ENCODE peak calls at places on chromosomes 7 and 10, in five cellular contexts. A is left lung, N is RWPE1, B is left ventricle myocardium inferior, M is astrocyte. I is an unnamed sample.

GRCh38 chr7:129362528-129362927 is 71.7 kb upstream of the STRIP2 start:
- DNase-seq in N (no peak), A (no peak), B (no peak), M (no peak), I (no peak)

GRCh38 chr7:44175730-44176129 is 13.5 kb downstream of the GCK start:
- DNase-seq in A (no peak), M (no peak), N (no peak), B (no peak), I (no peak)

GRCh38 chr10:76453997-76454396 is 1022.6 kb downstream of the LRMDA start:
- DNase-seq in N (no peak), M (peak; percentile 46), B (no peak), A (no peak), I (no peak)

GRCh38 chr7:128777156-128778123 is 1.8 kb upstream of the OPN1SW start:
- DNase-seq in M (peak; percentile 58), A (no peak), B (no peak), N (no peak), I (no peak)

GRCh38 chr10:58384095-58384494 is 1.1 kb upstream of the TFAM start:
- DNase-seq in B (no peak), N (no peak), M (no peak), A (no peak), I (no peak)

GRCh38 chr10:24617771-24618396 is 105.8 kb downstream of the ARHGAP21 start:
- DNase-seq in M (peak; percentile 5), A (peak; percentile 54), N (peak; percentile 20), B (peak; percentile 52), I (peak; percentile 37)

GRCh38 chr7:98869001-98869373 is 827 bp downstream of the TMEM130 start:
- DNase-seq in A (no peak), M (no peak), B (no peak), N (no peak), I (no peak)

GRCh38 chr7:120738816-120739215 is 119.1 kb downstream of the TSPAN12 start:
- DNase-seq in N (no peak), M (no peak), B (no peak), A (no peak), I (no peak)

GRCh38 chr10:29947701-29948060 is 111.7 kb downstream of the JCAD start:
- DNase-seq in B (no peak), A (no peak), M (no peak), N (no peak), I (peak; percentile 31)
- TF ChIP-seq CTCF in B (peak; percentile 28), A (no peak), M (no peak), N (no peak), I (peak; percentile 7)

GRCh38 chr10:44990302-44990655 is 10.4 kb upstream of the ZNF22 start:
- DNase-seq in M (no peak), B (no peak), N (no peak), A (no peak), I (no peak)
- TF ChIP-seq CTCF in M (peak; percentile 4), B (peak; percentile 62), N (no peak), A (no peak), I (no peak)

GRCh38 chr10:19638173-19638872 is 177.9 kb upstream of the PLXDC2 start:
- DNase-seq in A (no peak), B (no peak), M (peak; percentile 93), N (peak; percentile 26), I (no peak)

GRCh38 chr10:19638873-19639233 is 177.4 kb upstream of the PLXDC2 start:
- DNase-seq in N (no peak), M (no peak), A (no peak), B (no peak), I (no peak)

DNA sequence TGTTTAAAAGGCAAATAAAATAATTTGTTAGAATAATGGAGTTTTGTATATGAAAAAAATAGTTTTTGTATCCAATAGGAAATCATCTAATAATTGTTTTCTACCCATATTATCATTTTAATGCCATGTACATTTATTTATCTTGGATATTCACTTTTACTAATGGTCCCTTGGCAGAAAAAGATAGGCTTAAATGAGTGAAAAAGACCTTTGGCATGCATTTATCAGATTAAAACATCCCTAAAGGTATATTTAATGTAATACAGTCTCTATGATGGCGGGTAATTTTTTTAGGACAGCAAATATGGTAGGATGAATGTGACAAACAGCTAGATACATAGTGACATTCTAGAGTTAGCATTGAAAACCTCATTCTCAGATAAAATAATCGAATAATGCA is 175.4 kb upstream of the PLXDC2 start:
- DNase-seq in A (no peak), B (no peak), M (no peak), N (no peak), I (no peak)
- TF ChIP-seq CTCF in A (no peak), B (no peak), M (no peak), N (no peak), I (no peak)

GRCh38 chr7:146894927-146895326 is 778.3 kb downstream of the CNTNAP2 start:
- DNase-seq in B (no peak), N (no peak), M (no peak), A (no peak), I (no peak)

DNA sequence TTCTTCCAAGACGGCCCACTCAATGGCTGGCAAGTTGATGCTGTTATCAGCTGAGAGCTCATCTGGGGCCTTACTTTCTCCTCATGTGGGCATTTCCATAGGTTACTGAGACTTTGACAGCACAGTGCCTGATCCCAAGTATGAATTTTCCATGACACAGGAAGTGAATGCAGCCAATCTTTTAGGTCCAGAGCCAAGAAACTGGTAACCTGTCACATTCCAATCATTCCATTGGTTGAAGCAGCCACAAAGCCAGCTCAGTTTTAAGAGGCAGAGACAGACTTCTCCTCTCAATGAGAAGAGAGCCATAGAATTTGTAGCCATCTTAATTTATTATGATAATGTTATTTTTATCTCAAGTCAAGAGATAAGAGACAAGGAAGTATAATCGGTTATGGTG is 775.5 kb downstream of the CNTNAP2 start:
- DNase-seq in A (no peak), B (no peak), M (no peak), N (no peak), I (no peak)
- TF ChIP-seq CTCF in A (no peak), B (no peak), M (no peak), N (no peak), I (no peak)

DNA sequence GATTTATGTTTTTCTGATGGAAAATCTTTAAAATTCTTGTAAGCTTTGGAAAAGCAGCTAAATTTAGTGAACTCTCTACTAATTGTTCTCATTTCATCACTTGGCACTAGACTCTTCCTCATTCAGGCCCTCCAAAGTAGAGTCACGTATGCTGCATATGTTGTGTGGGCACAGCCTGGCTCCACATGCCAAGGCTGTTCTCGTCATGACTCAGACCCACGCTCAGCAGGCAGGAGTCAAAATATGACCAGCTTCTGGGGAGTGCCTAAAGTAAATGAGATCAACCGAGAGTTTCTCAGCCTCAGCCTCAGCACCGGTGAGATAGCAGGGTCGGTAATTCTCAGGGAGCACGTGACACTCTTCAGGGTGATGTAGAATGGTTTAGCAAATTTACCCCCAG is 1672.9 kb downstream of the REEP3 start:
- DNase-seq in B (no peak), M (peak; percentile 19), A (no peak), N (peak; percentile 18), I (no peak)
- TF ChIP-seq CTCF in B (no peak), M (no peak), A (no peak), N (no peak), I (no peak)

GRCh38 chr7:77696057-77696642 is at the start of gene RSBN1L:
- DNase-seq in N (peak; percentile 96), A (peak; percentile 99), B (peak; percentile 99), M (peak; percentile 91), I (peak; percentile 99)
- TF ChIP-seq CTCF in N (peak; percentile 29), A (peak; percentile 27), B (peak; percentile 61), M (peak; percentile 12), I (peak; percentile 16)

GRCh38 chr10:43197834-43198681 is 59.8 kb downstream of the CSGALNACT2 start:
- DNase-seq in N (no peak), B (no peak), A (peak; percentile 63), M (no peak), I (no peak)
- TF ChIP-seq CTCF in N (no peak), B (no peak), A (no peak), M (peak; percentile 27), I (no peak)

DNA sequence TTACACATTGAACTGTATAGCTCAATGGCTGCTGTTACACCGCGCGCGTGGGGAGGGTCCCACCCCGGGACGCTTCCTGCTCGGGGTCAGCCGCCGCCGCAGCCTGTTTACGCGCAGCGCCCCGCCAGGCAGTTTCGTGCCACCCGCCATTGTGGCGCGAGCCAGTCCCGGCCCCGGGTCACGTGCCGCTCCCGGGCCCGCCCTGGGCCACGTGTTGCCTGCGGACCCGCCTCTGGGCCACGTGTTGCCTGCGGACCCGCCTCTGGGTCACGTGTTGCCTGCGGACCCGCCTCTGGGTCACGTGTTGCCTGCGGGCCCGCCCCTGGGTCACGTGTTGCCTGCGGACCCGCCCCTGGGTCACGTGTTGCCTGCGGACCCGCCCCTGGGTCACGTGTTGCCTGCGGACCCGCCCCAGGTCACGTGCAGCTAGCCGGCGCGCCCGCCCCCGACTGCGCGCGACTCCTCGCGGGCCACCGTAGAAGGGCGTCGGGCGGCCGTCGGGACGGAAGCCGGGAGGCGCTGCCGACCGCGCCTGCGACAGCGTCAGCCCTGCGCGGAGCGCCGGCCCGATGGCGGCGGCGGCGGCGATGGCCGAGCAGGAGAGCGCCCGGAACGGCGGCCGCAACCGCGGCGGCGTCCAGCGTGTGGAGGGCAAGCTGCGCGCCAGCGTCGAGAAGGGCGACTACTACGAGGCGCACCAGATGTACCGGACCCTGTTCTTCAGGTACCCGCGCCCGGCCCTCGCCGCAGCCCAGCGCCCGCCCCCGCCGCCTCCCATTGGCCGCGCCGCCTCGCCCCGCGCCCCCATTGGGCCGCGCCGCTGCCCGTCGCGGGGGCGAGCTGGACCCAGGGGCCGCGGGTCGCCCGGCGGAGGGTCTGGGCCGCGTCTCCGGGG is at the start of gene GET4:
- DNase-seq in A (peak; percentile 98), N (peak; percentile 86), M (peak; percentile 90), B (peak; percentile 96), I (peak; percentile 97)
- TF ChIP-seq CTCF in A (peak; percentile 22), N (no peak), M (no peak), B (peak; percentile 38), I (no peak)

GRCh38 chr10:70131560-70131937 is 1.1 kb downstream of the AIFM2 start:
- DNase-seq in B (no peak), A (no peak), N (no peak), M (no peak), I (peak; percentile 16)

GRCh38 chr10:70135046-70135445 is 2.4 kb upstream of the AIFM2 start:
- DNase-seq in A (no peak), B (no peak), M (no peak), N (no peak), I (no peak)

GRCh38 chr10:70130878-70131559 is 1.6 kb downstream of the AIFM2 start:
- DNase-seq in A (no peak), M (peak; percentile 8), B (no peak), N (no peak), I (peak; percentile 24)

GRCh38 chr10:70135684-70136083 is 3.1 kb upstream of the AIFM2 start:
- DNase-seq in M (no peak), A (no peak), N (no peak), B (no peak), I (no peak)

GRCh38 chr10:70132098-70133029 is at the start of gene AIFM2:
- DNase-seq in M (peak; percentile 44), N (peak; percentile 92), A (peak; percentile 94), B (peak; percentile 83), I (peak; percentile 93)
- TF ChIP-seq CTCF in M (no peak), N (no peak), A (no peak), B (no peak), I (no peak)

GRCh38 chr7:49635800-49636199 is 137.6 kb upstream of the VWC2 start:
- DNase-seq in B (no peak), A (no peak), N (no peak), M (no peak), I (no peak)
- TF ChIP-seq CTCF in B (no peak), A (no peak), N (no peak), M (no peak), I (no peak)